ENCODE peak calls at places on chromosome 19, in four cellular contexts. B is mesendoderm, Z is lower lobe of right lung, W is GM23338. N is an unnamed sample.

GRCh38 chr19:7622933-7623685 is 6.2 kb downstream of the XAB2 start:
- DNase-seq in W (peak; percentile 76), Z (no peak), B (no peak), N (no peak)

GRCh38 chr19:40089462-40089861 is 1.3 kb downstream of the ZNF780A start:
- DNase-seq in B (no peak), Z (no peak), W (no peak), N (no peak)

GRCh38 chr19:38658462-38659306 is 11.2 kb downstream of the ACTN4 start:
- DNase-seq in Z (no peak), W (no peak), B (peak; percentile 78), N (no peak)

GRCh38 chr19:10238172-10238783 is 7.1 kb upstream of the S1PR2 start:
- DNase-seq in Z (peak; percentile 59), B (no peak), W (no peak), N (no peak)

GRCh38 chr19:46367434-46367833 is 20.5 kb downstream of the PPP5C start:
- DNase-seq in B (no peak), Z (no peak), W (no peak), N (no peak)

GRCh38 chr19:954272-954671 is 28.4 kb downstream of the ARID3A start:
- DNase-seq in Z (no peak), W (no peak), B (peak; percentile 77), N (no peak)

GRCh38 chr19:16364231-16364865 is 39.7 kb downstream of the KLF2 start:
- DNase-seq in W (no peak), Z (no peak), B (no peak), N (no peak)

GRCh38 chr19:38032951-38033350 is 125.9 kb downstream of the SIPA1L3 start:
- DNase-seq in Z (no peak), W (no peak), B (no peak), N (no peak)

GRCh38 chr19:29858000-29858596 is 46.3 kb downstream of the CCNE1 start:
- DNase-seq in B (peak; percentile 69), Z (no peak), W (peak; percentile 87), N (peak; percentile 21)

GRCh38 chr19:15123900-15124299 is 16.7 kb downstream of the SYDE1 start:
- DNase-seq in Z (peak; percentile 53), B (no peak), W (no peak), N (peak; percentile 53)

GRCh38 chr19:29263305-29264080 is 50.5 kb upstream of the UQCRFS1 start:
- DNase-seq in Z (no peak), W (peak; percentile 78), B (peak; percentile 74), N (no peak)

GRCh38 chr19:4911786-4912672 is 2.7 kb downstream of the UHRF1 start:
- DNase-seq in Z (peak; percentile 60), B (peak; percentile 86), W (peak; percentile 77), N (peak; percentile 54)

GRCh38 chr19:47267350-47267759 is 7.3 kb upstream of the INAFM1 start:
- DNase-seq in B (no peak), W (no peak), Z (no peak), N (peak; percentile 68)

GRCh38 chr19:8244442-8244841 is 35.3 kb downstream of the CERS4 start:
- DNase-seq in Z (no peak), W (no peak), B (no peak), N (no peak)

GRCh38 chr19:14300281-14300680 is 81.0 kb upstream of the ADGRE5 start:
- DNase-seq in Z (no peak), B (peak; percentile 64), W (peak; percentile 74), N (no peak)

GRCh38 chr19:22901431-22902130 is 69.5 kb downstream of the ZNF723 start:
- DNase-seq in B (no peak), W (no peak), Z (no peak), N (no peak)

DNA sequence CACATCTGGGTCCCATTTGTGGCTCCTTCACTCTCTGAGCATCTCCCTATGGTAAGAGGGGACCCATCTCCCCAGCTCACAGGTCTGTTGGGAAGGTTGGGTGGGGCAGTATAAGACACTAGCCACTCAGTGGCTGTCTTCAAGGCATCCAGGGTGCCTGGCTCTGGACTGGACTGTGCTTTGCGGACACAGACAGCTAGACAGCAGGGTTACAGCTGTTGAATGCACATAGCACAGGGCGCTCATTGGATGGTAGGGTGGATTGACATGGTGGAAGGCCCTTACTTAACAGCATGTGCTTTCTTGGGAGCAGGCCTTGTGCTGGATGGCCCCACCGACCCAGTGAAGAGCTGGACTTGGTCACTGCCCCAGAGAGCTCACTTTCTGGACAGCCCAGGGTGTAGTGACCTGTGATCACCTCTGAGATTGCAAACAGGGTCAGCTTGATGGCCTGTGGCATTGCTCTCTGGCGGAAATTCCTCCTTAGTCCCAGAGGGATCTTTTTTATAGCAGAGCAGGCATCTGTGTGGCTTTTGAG is 1.9 kb downstream of the ZNF444 start:
- DNase-seq in Z (no peak), W (no peak), B (no peak), N (no peak)
- H3K27ac ChIP-seq in Z (peak overlapping the region; percentile 90), W (no peak overlapping the region), B (no peak overlapping the region), N (no peak overlapping the region)

GRCh38 chr19:52941941-52942370 is 18.7 kb upstream of the ZNF888 start:
- DNase-seq in W (peak; percentile 65), B (peak; percentile 63), Z (peak; percentile 64), N (no peak)
- H3K27ac ChIP-seq in W (peak overlapping the region; percentile 74), B (peak overlapping the region; percentile 56), Z (peak overlapping the region; percentile 80), N (peak overlapping the region; percentile 55)

DNA sequence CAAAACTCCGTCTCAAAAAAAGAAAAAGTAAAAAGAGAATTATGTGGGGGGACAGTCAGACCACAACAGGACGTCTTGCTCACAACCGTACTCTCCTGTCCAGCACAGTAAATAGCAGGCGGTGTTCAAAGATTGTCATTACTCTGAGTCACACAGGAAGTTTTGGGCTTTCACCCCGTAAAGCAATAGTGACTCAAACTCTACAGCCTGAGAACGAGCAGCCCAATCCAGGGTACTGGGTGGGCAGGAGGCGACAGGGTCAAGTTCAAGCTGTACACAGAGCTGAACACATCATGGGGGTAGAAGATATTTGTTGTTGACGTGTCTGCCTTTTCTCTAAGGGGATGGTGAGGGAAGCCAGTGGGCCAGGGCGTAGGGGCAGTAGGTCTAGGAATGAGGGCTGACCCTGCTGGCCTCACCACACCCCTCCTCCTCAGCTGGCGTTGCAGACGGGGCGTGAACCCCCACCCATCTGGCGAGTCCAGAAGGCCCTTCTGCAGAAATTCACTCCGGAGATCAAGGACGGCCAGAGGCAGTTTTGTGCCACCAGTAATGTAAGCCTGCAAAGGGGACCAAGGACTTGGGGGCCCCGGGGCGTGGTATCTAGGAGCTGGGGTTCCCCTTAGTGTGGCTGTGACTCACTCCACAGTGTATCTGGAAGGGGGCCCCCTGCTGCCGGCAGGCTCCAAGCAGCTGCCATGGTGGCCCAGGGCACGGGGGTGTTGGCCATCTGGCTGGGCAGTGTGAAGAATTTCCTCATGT is 23.3 kb downstream of the PRR12 start:
- DNase-seq in Z (no peak), B (no peak), W (no peak), N (no peak)
- H3K27ac ChIP-seq in Z (no peak overlapping the region), B (no peak overlapping the region), W (no peak overlapping the region), N (no peak overlapping the region)

GRCh38 chr19:28235606-28236125 is 977.3 kb downstream of the UQCRFS1 start:
- DNase-seq in W (no peak), Z (no peak), B (peak; percentile 6), N (no peak)
- H3K27ac ChIP-seq in W (no peak overlapping the region), Z (no peak overlapping the region), B (no peak overlapping the region), N (no peak overlapping the region)

DNA sequence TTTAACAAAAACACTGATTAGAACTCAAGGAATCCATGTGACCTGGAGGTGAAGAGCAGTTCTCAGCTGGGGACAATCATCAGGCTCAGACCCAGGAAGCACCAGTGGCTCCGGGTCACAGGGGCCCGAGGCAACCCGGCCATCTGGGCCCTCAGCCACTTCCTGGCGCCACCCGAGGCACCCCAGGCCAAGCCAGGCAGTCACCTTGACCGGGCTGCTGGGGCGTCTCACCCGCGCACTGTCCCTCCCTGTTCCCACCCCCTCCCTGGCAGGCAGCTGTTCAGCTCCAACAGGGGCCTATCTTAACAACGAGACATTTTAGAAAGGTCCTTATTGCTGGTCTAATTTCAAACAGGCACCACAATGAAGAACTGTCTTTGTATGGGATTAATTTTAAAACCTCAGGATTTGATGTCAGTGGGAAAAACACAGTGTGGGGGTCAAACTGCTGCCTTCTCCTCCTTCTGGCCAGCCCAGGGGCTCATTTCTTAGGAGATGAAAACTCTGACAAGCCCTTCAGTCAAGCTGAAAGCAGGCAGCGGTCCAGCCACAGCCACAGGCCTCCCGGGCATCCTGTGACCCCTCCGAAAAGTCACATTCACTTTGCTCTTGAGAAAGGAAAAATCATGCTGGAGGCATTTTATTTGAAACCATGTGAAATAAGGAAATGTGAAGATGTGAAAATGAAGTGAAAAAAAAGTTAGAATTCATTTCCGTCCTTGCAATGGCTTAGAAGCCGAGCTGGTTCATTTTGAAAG is 83.3 kb downstream of the KCTD15 start:
- DNase-seq in B (no peak), Z (no peak), W (no peak), N (no peak)
- H3K27ac ChIP-seq in B (no peak overlapping the region), Z (peak overlapping the region; percentile 65), W (no peak overlapping the region), N (no peak overlapping the region)

GRCh38 chr19:33470686-33471085 is 50.9 kb downstream of the PEPD start:
- DNase-seq in Z (no peak), B (no peak), W (no peak), N (no peak)

GRCh38 chr19:33476151-33476707 is 45.4 kb downstream of the PEPD start:
- DNase-seq in W (no peak), Z (peak; percentile 17), B (no peak), N (no peak)

GRCh38 chr19:33472696-33473624 is 48.6 kb downstream of the PEPD start:
- DNase-seq in Z (peak; percentile 37), B (peak; percentile 51), W (no peak), N (no peak)

GRCh38 chr19:33471111-33471996 is 50.2 kb downstream of the PEPD start:
- DNase-seq in Z (no peak), B (no peak), W (no peak), N (no peak)

GRCh38 chr19:33473644-33474305 is 47.8 kb downstream of the PEPD start:
- DNase-seq in Z (peak; percentile 17), W (no peak), B (no peak), N (no peak)
- H3K27ac ChIP-seq in Z (no peak overlapping the region), W (no peak overlapping the region), B (no peak overlapping the region), N (no peak overlapping the region)

DNA sequence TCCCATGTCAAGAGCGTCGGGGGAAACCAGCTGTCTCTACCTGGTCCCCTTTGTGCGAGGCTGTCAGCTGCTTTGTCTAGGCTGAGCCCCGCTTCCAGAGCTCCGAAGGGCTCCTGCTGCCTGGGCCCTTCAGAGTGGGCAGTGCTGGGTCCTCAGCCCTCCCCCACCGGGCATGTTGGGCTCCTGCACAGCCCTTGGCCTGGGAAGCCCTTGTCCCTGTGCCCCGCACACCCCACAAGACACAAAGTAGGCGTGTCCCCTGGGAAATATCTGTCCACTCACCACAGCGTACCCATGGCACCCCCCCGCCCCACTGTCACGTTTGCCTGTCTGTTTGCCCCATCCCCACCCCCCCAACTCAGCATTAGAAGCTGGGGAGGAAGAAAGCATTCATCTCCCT is 39.6 kb upstream of the RANBP3 start:
- DNase-seq in B (no peak), W (no peak), Z (peak; percentile 28), N (no peak)
- H3K27ac ChIP-seq in B (no peak overlapping the region), W (no peak overlapping the region), Z (no peak overlapping the region), N (no peak overlapping the region)

N was measured in substantia nigra.